ENCODE peak calls at places on chromosomes 1 and 21, in four cellular contexts. One of them, this sample, is unnamed.

GRCh38 chr1:245060684-245061374 is 94.0 kb upstream of the KIF26B start:
- DNase-seq in H9: no peak
- DNase-seq in IMR-90: peak; percentile 38
- DNase-seq in H1: no peak
- DNase-seq in this sample: no peak

GRCh38 chr1:202046748-202047708 is 36.6 kb downstream of the ELF3 start:
- DNase-seq in H9: no peak
- DNase-seq in IMR-90: no peak
- DNase-seq in H1: no peak
- DNase-seq in this sample: no peak

GRCh38 chr1:70818391-70818790 is 229.2 kb downstream of the PTGER3 start:
- DNase-seq in H9: no peak
- DNase-seq in IMR-90: no peak
- DNase-seq in H1: no peak
- DNase-seq in this sample: no peak

GRCh38 chr1:36320291-36320758 is 3.1 kb downstream of the EVA1B start:
- DNase-seq in H9: no peak
- DNase-seq in IMR-90: no peak
- DNase-seq in H1: peak; percentile 51
- DNase-seq in this sample: no peak

GRCh38 chr1:40712997-40713396 is 21.5 kb downstream of the NFYC start:
- DNase-seq in H9: no peak
- DNase-seq in IMR-90: no peak
- DNase-seq in H1: no peak
- DNase-seq in this sample: no peak

GRCh38 chr1:239976130-239976968 is 115.3 kb upstream of the FMN2 start:
- DNase-seq in H9: peak; percentile 56
- DNase-seq in IMR-90: peak; percentile 59
- DNase-seq in H1: peak; percentile 66
- DNase-seq in this sample: peak; percentile 66

GRCh38 chr21:44024895-44025353 is 12.8 kb downstream of the TRAPPC10 start:
- DNase-seq in H9: no peak
- DNase-seq in IMR-90: peak; percentile 67
- DNase-seq in H1: no peak
- DNase-seq in this sample: peak; percentile 63

GRCh38 chr1:36304970-36305914 is 926 bp upstream of the SH3D21 start:
- DNase-seq in H9: no peak
- DNase-seq in IMR-90: no peak
- DNase-seq in H1: peak; percentile 56
- DNase-seq in this sample: peak; percentile 21

GRCh38 chr1:13930151-13930550 is 230.2 kb downstream of the PRDM2 start:
- DNase-seq in H9: peak; percentile 75
- DNase-seq in IMR-90: no peak
- DNase-seq in H1: peak; percentile 79
- DNase-seq in this sample: peak; percentile 57

GRCh38 chr1:169493251-169493650 is 7.5 kb upstream of the SLC19A2 start:
- DNase-seq in H9: no peak
- DNase-seq in IMR-90: no peak
- DNase-seq in H1: no peak
- DNase-seq in this sample: no peak

GRCh38 chr1:46991083-46991923 is 32.2 kb upstream of the CYP4X1 start:
- DNase-seq in H9: peak; percentile 62
- DNase-seq in IMR-90: no peak
- DNase-seq in H1: no peak
- DNase-seq in this sample: peak; percentile 79

GRCh38 chr1:43711049-43711448 is 3.7 kb downstream of the ST3GAL3 start:
- DNase-seq in H9: no peak
- DNase-seq in IMR-90: peak; percentile 96
- DNase-seq in H1: no peak
- DNase-seq in this sample: no peak

GRCh38 chr1:239997515-239998311 is 94.0 kb upstream of the FMN2 start:
- DNase-seq in H9: peak; percentile 74
- DNase-seq in IMR-90: no peak
- DNase-seq in H1: peak; percentile 76
- DNase-seq in this sample: peak; percentile 53

GRCh38 chr1:7375781-7376660 is 395.1 kb upstream of the VAMP3 start:
- DNase-seq in H9: no peak
- DNase-seq in IMR-90: no peak
- DNase-seq in H1: no peak
- DNase-seq in this sample: no peak

GRCh38 chr1:67571406-67571805 is 113.6 kb upstream of the GADD45A start:
- DNase-seq in H9: no peak
- DNase-seq in IMR-90: no peak
- DNase-seq in H1: no peak
- DNase-seq in this sample: no peak
- H3K56ac ChIP-seq in H9: no peak overlapping the region
- H3K56ac ChIP-seq in IMR-90: no peak overlapping the region
- H3K56ac ChIP-seq in H1: no peak overlapping the region
- H3K56ac ChIP-seq in this sample: no peak overlapping the region

GRCh38 chr1:78501203-78501602 is 10.4 kb downstream of the PTGFR start:
- DNase-seq in H9: no peak
- DNase-seq in IMR-90: no peak
- DNase-seq in H1: no peak
- DNase-seq in this sample: no peak

GRCh38 chr1:78497196-78497595 is 6.4 kb downstream of the PTGFR start:
- DNase-seq in H9: no peak
- DNase-seq in IMR-90: no peak
- DNase-seq in H1: no peak
- DNase-seq in this sample: no peak

GRCh38 chr1:78500529-78500928 is 9.8 kb downstream of the PTGFR start:
- DNase-seq in H9: no peak
- DNase-seq in IMR-90: no peak
- DNase-seq in H1: no peak
- DNase-seq in this sample: no peak
- H3K56ac ChIP-seq in H9: no peak overlapping the region
- H3K56ac ChIP-seq in IMR-90: no peak overlapping the region
- H3K56ac ChIP-seq in H1: no peak overlapping the region
- H3K56ac ChIP-seq in this sample: no peak overlapping the region

GRCh38 chr1:228811655-228812315 is 76.5 kb downstream of the RHOU start:
- DNase-seq in H9: no peak
- DNase-seq in IMR-90: no peak
- DNase-seq in H1: peak; percentile 34
- DNase-seq in this sample: no peak

GRCh38 chr1:228813006-228813405 is 77.7 kb downstream of the RHOU start:
- DNase-seq in H9: no peak
- DNase-seq in IMR-90: no peak
- DNase-seq in H1: no peak
- DNase-seq in this sample: no peak

GRCh38 chr1:228810855-228811654 is 75.8 kb downstream of the RHOU start:
- DNase-seq in H9: no peak
- DNase-seq in IMR-90: no peak
- DNase-seq in H1: peak; percentile 27
- DNase-seq in this sample: peak; percentile 23

GRCh38 chr1:228810385-228810784 is 75.1 kb downstream of the RHOU start:
- DNase-seq in H9: no peak
- DNase-seq in IMR-90: no peak
- DNase-seq in H1: peak; percentile 41
- DNase-seq in this sample: no peak

DNA sequence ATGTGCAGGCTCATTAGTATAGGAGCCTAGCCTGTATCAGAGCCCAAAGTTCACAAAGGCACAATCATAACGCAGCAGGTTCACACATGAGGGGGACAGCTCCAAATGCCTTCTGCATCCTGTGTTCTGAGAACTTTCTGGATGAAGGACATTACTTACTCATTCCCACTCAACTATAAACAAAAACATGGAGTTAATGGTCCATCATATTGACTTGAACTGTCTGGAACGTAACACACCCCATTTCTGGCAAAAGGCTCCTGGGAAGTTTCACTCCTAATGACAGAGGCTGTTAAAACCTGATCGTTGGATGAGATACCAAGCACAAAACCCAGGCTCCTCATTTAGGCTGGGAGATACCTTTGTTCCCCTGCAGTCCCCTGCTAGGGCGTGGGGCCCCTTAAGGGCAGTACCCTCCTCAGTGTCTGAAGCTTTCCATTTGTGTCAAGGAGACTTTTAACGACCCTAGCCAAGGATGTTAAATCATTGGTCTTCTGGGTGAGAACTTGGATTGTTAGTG is 78.9 kb downstream of the RHOU start:
- DNase-seq in H9: no peak
- DNase-seq in IMR-90: no peak
- DNase-seq in H1: peak; percentile 34
- DNase-seq in this sample: peak; percentile 44
- H3K56ac ChIP-seq in H9: no peak overlapping the region
- H3K56ac ChIP-seq in IMR-90: no peak overlapping the region
- H3K56ac ChIP-seq in H1: no peak overlapping the region
- H3K56ac ChIP-seq in this sample: no peak overlapping the region

GRCh38 chr1:171642197-171642596 is 10.3 kb downstream of the MYOC start:
- DNase-seq in H9: peak; percentile 43
- DNase-seq in IMR-90: no peak
- DNase-seq in H1: no peak
- DNase-seq in this sample: no peak

GRCh38 chr1:171643156-171643555 is 9.3 kb downstream of the MYOC start:
- DNase-seq in H9: no peak
- DNase-seq in IMR-90: no peak
- DNase-seq in H1: no peak
- DNase-seq in this sample: no peak

GRCh38 chr1:171637928-171638576 is 14.4 kb downstream of the MYOC start:
- DNase-seq in H9: no peak
- DNase-seq in IMR-90: no peak
- DNase-seq in H1: no peak
- DNase-seq in this sample: no peak

GRCh38 chr1:171641076-171641864 is 11.2 kb downstream of the MYOC start:
- DNase-seq in H9: peak; percentile 84
- DNase-seq in IMR-90: no peak
- DNase-seq in H1: peak; percentile 56
- DNase-seq in this sample: peak; percentile 47

GRCh38 chr1:171640225-171640624 is 12.3 kb downstream of the MYOC start:
- DNase-seq in H9: no peak
- DNase-seq in IMR-90: no peak
- DNase-seq in H1: no peak
- DNase-seq in this sample: no peak
- H3K56ac ChIP-seq in H9: no peak overlapping the region
- H3K56ac ChIP-seq in IMR-90: no peak overlapping the region
- H3K56ac ChIP-seq in H1: no peak overlapping the region
- H3K56ac ChIP-seq in this sample: no peak overlapping the region

GRCh38 chr1:204959836-204960235 is 83.2 kb upstream of the CNTN2 start:
- DNase-seq in H9: no peak
- DNase-seq in IMR-90: no peak
- DNase-seq in H1: no peak
- DNase-seq in this sample: no peak
- H3K56ac ChIP-seq in H9: no peak overlapping the region
- H3K56ac ChIP-seq in IMR-90: no peak overlapping the region
- H3K56ac ChIP-seq in H1: no peak overlapping the region
- H3K56ac ChIP-seq in this sample: no peak overlapping the region

DNA sequence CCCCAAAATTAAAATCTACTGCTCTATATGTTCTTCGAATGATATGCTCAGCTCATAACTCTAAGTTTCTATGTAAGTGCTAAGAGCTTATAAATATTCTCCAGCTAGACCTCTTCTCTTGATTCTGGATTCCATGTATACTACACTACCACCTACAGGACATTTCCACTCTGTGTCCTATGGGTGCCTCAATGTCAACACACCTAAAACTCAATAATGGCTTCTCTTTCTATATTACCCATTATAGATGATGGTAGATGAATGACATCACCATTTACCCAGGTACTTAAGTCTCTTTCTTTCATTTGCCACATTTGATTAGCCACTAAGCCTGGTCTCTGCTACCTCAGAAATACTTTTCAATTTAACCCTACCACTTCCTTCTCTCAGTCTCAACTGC is 41.3 kb downstream of the TBX19 start:
- DNase-seq in H9: no peak
- DNase-seq in IMR-90: peak; percentile 41
- DNase-seq in H1: no peak
- DNase-seq in this sample: no peak
- H3K56ac ChIP-seq in H9: no peak overlapping the region
- H3K56ac ChIP-seq in IMR-90: no peak overlapping the region
- H3K56ac ChIP-seq in H1: no peak overlapping the region
- H3K56ac ChIP-seq in this sample: no peak overlapping the region

DNA sequence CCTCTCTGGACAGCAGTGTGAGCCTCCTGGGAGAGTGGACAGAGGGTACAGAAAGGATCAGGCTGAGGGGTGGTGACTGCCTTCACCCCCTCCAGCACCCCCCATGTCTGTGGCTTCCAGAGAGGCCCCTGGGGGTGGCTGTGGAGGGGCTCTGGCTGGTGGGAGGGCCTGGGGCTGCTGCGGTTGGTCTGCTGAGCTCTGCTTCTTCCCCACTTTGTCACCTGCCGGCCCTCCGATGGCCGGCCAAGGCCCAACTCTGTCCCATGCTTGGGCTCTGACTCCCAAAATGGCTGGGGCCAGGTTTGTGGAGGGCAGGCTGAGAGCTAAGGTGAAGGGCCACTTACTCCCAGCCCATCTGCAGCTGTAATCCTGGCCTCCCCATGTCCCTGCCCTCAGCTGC is 633.0 kb downstream of the MATN1 start:
- DNase-seq in H9: no peak
- DNase-seq in IMR-90: no peak
- DNase-seq in H1: no peak
- DNase-seq in this sample: no peak
- H3K56ac ChIP-seq in H9: no peak overlapping the region
- H3K56ac ChIP-seq in IMR-90: no peak overlapping the region
- H3K56ac ChIP-seq in H1: no peak overlapping the region
- H3K56ac ChIP-seq in this sample: no peak overlapping the region

GRCh38 chr1:218347316-218347712 is 2.2 kb downstream of the TGFB2 start:
- DNase-seq in H9: peak; percentile 56
- DNase-seq in IMR-90: peak; percentile 30
- DNase-seq in H1: peak; percentile 70
- DNase-seq in this sample: peak; percentile 44

GRCh38 chr1:218344814-218345672 is at the start of gene TGFB2:
- DNase-seq in H9: peak; percentile 59
- DNase-seq in IMR-90: peak; percentile 85
- DNase-seq in H1: no peak
- DNase-seq in this sample: peak; percentile 68

GRCh38 chr1:218345673-218346390 is 696 bp downstream of the TGFB2 start:
- DNase-seq in H9: peak; percentile 65
- DNase-seq in IMR-90: peak; percentile 70
- DNase-seq in H1: peak; percentile 75
- DNase-seq in this sample: peak; percentile 78

GRCh38 chr1:218347713-218348627 is 2.8 kb downstream of the TGFB2 start:
- DNase-seq in H9: no peak
- DNase-seq in IMR-90: peak; percentile 70
- DNase-seq in H1: peak; percentile 24
- DNase-seq in this sample: peak; percentile 45

GRCh38 chr1:218346391-218347204 is 1.5 kb downstream of the TGFB2 start:
- DNase-seq in H9: peak; percentile 46
- DNase-seq in IMR-90: peak; percentile 37
- DNase-seq in H1: no peak
- DNase-seq in this sample: peak; percentile 57
- H3K56ac ChIP-seq in H9: no peak overlapping the region
- H3K56ac ChIP-seq in IMR-90: peak overlapping the region; percentile 74
- H3K56ac ChIP-seq in H1: no peak overlapping the region
- H3K56ac ChIP-seq in this sample: peak overlapping the region; percentile 56

This sample was measured in mesendoderm.